ENCODE peak calls at places on chromosomes 2 and 18, in five cellular contexts. One of them, this sample, is unnamed.
A peak's percentile ranks its signal among the peaks of the same experiment; 100 is the strongest.

GRCh38 chr2:50726186-50726585 is 305.7 kb downstream of the NRXN1 start:
- DNase-seq in neural crest cell: no peak
- DNase-seq in fibroblast of lung: no peak
- DNase-seq in mammary epithelial cell: no peak
- DNase-seq in CD14-positive monocyte: no peak
- DNase-seq in this sample: no peak

GRCh38 chr2:10332402-10333246 is 29.9 kb downstream of the HPCAL1 start:
- DNase-seq in neural crest cell: no peak
- DNase-seq in fibroblast of lung: no peak
- DNase-seq in mammary epithelial cell: no peak
- DNase-seq in CD14-positive monocyte: no peak
- DNase-seq in this sample: peak; percentile 41

GRCh38 chr2:38076710-38077430 is 919 bp upstream of the CYP1B1 start:
- DNase-seq in neural crest cell: peak; percentile 46
- DNase-seq in fibroblast of lung: peak; percentile 92
- DNase-seq in mammary epithelial cell: peak; percentile 84
- DNase-seq in CD14-positive monocyte: peak; percentile 64
- DNase-seq in this sample: peak; percentile 95

GRCh38 chr2:237670641-237671040 is 43.3 kb downstream of the LRRFIP1 start:
- DNase-seq in neural crest cell: no peak
- DNase-seq in fibroblast of lung: no peak
- DNase-seq in mammary epithelial cell: no peak
- DNase-seq in CD14-positive monocyte: no peak
- DNase-seq in this sample: no peak

GRCh38 chr2:23380562-23381065 is 4.4 kb upstream of the KLHL29 start:
- DNase-seq in neural crest cell: no peak
- DNase-seq in fibroblast of lung: no peak
- DNase-seq in mammary epithelial cell: no peak
- DNase-seq in CD14-positive monocyte: no peak
- DNase-seq in this sample: no peak

GRCh38 chr2:239553376-239554000 is 152.7 kb upstream of the HDAC4 start:
- DNase-seq in neural crest cell: no peak
- DNase-seq in fibroblast of lung: no peak
- DNase-seq in mammary epithelial cell: no peak
- DNase-seq in CD14-positive monocyte: no peak
- DNase-seq in this sample: peak; percentile 62

GRCh38 chr2:124080281-124081153 is 55.4 kb downstream of the CNTNAP5 start:
- DNase-seq in neural crest cell: no peak
- DNase-seq in fibroblast of lung: no peak
- DNase-seq in mammary epithelial cell: no peak
- DNase-seq in CD14-positive monocyte: no peak
- DNase-seq in this sample: no peak

GRCh38 chr2:112092286-112093041 is 37.4 kb downstream of the TMEM87B start:
- DNase-seq in neural crest cell: no peak
- DNase-seq in fibroblast of lung: peak; percentile 89
- DNase-seq in mammary epithelial cell: peak; percentile 58
- DNase-seq in CD14-positive monocyte: no peak
- DNase-seq in this sample: no peak

GRCh38 chr2:59249441-59250330 is 1008.6 kb upstream of the FANCL start:
- DNase-seq in neural crest cell: peak; percentile 45
- DNase-seq in fibroblast of lung: no peak
- DNase-seq in mammary epithelial cell: no peak
- DNase-seq in CD14-positive monocyte: no peak
- DNase-seq in this sample: no peak

GRCh38 chr18:10033038-10033437 is 119.2 kb downstream of the VAPA start:
- DNase-seq in neural crest cell: no peak
- DNase-seq in fibroblast of lung: no peak
- DNase-seq in mammary epithelial cell: no peak
- DNase-seq in CD14-positive monocyte: no peak
- DNase-seq in this sample: no peak

GRCh38 chr2:160252278-160252887 is 52.3 kb upstream of the ITGB6 start:
- DNase-seq in neural crest cell: no peak
- DNase-seq in fibroblast of lung: peak; percentile 32
- DNase-seq in mammary epithelial cell: no peak
- DNase-seq in CD14-positive monocyte: no peak
- DNase-seq in this sample: no peak

DNA sequence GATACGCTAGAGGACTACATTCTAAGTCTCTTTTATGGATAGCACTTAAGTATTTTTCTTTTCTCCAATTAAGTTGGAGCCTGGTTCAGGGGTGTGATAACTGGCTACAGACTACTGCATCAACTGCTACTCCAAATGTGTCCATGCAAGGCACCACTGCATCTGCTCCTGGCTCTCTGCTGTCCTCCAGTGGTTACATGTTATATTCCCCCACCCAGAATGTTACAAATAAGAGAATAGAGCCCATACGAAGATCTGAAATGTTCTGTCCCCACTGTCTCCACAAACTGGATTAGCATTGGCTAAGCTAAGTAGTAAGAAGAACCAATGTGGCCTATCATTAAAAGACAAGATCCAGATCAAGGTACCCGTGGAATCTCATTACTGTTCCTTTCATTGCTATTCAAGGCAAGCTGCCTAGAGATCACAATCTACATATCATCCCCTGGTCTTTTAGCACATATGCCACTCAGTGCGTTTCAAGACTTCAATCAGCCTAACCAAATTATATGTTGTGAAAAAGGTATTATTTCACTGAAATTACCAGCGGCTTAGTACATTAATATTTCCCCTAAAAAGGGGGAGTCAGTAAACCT is 308.3 kb upstream of the SLC8A1 start:
- DNase-seq in neural crest cell: no peak
- DNase-seq in fibroblast of lung: peak; percentile 36
- DNase-seq in mammary epithelial cell: peak; percentile 39
- DNase-seq in CD14-positive monocyte: no peak
- DNase-seq in this sample: no peak
- TF ChIP-seq CTCF in neural crest cell: peak; percentile 74
- TF ChIP-seq CTCF in fibroblast of lung: peak; percentile 99
- TF ChIP-seq CTCF in mammary epithelial cell: peak; percentile 97
- TF ChIP-seq CTCF in CD14-positive monocyte: peak; percentile 85
- TF ChIP-seq CTCF in this sample: peak; percentile 82

DNA sequence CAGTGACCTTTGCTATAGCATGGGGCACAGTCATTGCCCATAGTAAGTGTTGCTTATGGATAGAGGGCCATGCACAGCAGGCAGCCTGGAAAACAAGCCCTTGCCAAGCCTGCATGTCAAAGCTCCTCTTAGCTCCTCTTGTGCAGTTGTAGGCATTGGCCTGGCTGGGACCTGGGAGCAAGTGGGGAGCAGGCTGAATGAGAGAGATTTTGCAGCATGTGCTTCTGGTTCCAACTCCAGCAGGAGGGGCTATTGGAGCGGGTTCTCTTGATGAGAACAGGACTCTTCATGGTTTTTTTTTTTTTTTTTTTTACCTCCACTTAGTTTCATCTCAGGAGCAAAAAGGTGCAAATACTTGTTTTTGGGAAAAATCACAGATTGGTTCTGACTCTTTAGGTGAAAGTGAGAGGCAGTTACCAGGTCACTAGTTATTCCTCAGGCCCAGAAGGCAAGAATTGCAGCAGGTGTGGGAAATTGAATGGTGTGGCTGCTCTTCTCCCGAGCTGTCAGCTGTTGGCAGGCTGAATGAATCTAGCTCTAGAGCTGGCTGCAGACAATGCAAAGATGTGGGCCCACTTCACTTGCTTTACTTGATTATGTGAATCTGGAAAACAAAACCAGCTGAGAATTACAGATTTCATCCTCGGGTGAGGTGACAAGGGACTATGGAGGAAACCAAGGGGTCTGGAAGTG is 95.9 kb downstream of the MAP4K4 start:
- DNase-seq in neural crest cell: no peak
- DNase-seq in fibroblast of lung: no peak
- DNase-seq in mammary epithelial cell: no peak
- DNase-seq in CD14-positive monocyte: no peak
- DNase-seq in this sample: no peak
- TF ChIP-seq CTCF in neural crest cell: peak; percentile 31
- TF ChIP-seq CTCF in fibroblast of lung: no peak
- TF ChIP-seq CTCF in mammary epithelial cell: no peak
- TF ChIP-seq CTCF in CD14-positive monocyte: no peak
- TF ChIP-seq CTCF in this sample: peak; percentile 36

DNA sequence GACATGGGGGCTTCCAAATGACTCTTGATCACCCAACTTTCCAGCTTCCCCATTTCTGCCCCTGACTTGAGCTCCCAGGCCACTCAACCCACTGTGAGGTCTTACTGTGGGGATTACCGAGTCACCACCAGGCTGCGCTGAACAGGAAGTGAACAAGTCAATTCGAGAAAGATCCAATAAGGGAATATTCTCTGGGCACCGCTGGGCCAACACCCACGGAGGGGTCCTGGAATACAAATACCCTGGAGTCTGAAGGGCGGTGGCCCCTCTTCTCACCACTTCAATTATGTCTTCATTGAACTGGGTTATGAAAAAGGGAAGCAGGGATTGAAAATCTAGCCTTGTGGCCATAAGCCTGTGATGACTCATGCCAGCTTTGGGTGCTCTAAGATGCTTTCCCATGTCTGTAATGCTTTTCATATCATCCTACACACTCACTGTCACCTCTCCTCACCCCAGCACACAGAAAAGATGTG is 37.7 kb downstream of the BCL11A start:
- DNase-seq in neural crest cell: no peak
- DNase-seq in fibroblast of lung: peak; percentile 96
- DNase-seq in mammary epithelial cell: peak; percentile 62
- DNase-seq in CD14-positive monocyte: peak; percentile 88
- DNase-seq in this sample: no peak
- TF ChIP-seq CTCF in neural crest cell: no peak
- TF ChIP-seq CTCF in fibroblast of lung: no peak
- TF ChIP-seq CTCF in mammary epithelial cell: no peak
- TF ChIP-seq CTCF in CD14-positive monocyte: peak; percentile 15
- TF ChIP-seq CTCF in this sample: peak; percentile 57

GRCh38 chr2:102184018-102184417 is 2.8 kb upstream of the IL1RL2 start:
- DNase-seq in neural crest cell: no peak
- DNase-seq in fibroblast of lung: no peak
- DNase-seq in mammary epithelial cell: no peak
- DNase-seq in CD14-positive monocyte: no peak
- DNase-seq in this sample: no peak

GRCh38 chr2:102190425-102191107 is 3.7 kb downstream of the IL1RL2 start:
- DNase-seq in neural crest cell: no peak
- DNase-seq in fibroblast of lung: no peak
- DNase-seq in mammary epithelial cell: no peak
- DNase-seq in CD14-positive monocyte: no peak
- DNase-seq in this sample: no peak

GRCh38 chr2:102186676-102187190 is at the start of gene IL1RL2:
- DNase-seq in neural crest cell: no peak
- DNase-seq in fibroblast of lung: peak; percentile 21
- DNase-seq in mammary epithelial cell: peak; percentile 44
- DNase-seq in CD14-positive monocyte: no peak
- DNase-seq in this sample: no peak

GRCh38 chr2:102185347-102185746 is 1.5 kb upstream of the IL1RL2 start:
- DNase-seq in neural crest cell: no peak
- DNase-seq in fibroblast of lung: no peak
- DNase-seq in mammary epithelial cell: no peak
- DNase-seq in CD14-positive monocyte: no peak
- DNase-seq in this sample: no peak

DNA sequence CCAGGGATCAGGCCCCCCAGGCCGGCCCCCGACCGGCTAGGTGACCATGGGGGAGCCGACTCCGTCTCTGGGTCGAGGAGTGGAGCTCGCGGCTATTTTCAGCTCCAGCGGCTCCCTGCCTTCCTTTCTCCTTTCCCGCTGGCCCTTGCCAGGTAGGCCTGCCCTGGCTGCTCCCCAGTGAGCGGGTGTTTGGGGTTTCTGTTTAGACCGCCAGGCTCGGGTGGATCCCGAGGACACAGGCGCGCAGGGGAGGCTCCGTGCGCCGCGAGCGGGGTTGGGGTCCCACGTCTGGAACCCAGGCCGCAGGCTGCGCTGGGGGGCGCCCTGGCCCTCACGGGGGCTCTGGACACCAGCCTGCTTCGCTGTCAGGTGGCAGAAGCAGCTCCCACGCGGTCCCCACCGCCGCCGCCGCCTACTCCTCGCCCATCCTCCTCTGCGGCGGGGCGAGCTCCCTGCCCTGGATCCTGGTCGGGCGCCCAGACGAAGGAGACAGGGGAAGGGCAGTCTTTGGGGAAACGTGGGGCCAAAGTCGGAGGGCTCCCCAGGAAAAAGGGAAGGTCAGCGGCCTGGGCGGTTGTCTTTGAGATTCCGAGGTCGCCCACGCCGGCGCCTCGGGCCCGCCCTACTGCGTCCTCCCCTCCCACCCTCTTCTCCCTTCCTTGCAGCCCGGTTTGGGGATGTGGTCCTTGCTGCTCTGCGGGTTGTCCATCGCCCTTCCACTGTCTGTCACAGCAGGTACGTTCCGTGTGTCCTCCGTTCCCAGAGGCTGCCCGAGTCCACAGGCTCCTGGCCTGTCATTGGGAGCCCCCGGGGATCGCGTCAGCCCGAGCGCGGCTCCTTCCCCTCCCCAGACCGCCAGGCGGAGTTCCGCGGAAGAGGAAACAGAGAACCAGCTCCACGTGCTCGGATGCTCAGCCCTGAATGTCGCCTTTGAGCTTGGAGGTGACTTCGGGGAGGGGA is 648 bp downstream of the IL1RL2 start:
- DNase-seq in neural crest cell: peak; percentile 16
- DNase-seq in fibroblast of lung: peak; percentile 49
- DNase-seq in mammary epithelial cell: peak; percentile 30
- DNase-seq in CD14-positive monocyte: peak; percentile 74
- DNase-seq in this sample: no peak
- TF ChIP-seq CTCF in neural crest cell: peak; percentile 43
- TF ChIP-seq CTCF in fibroblast of lung: peak; percentile 47
- TF ChIP-seq CTCF in mammary epithelial cell: no peak
- TF ChIP-seq CTCF in CD14-positive monocyte: peak; percentile 37
- TF ChIP-seq CTCF in this sample: peak; percentile 58

GRCh38 chr2:105545731-105546622 is 147.1 kb upstream of the FHL2 start:
- DNase-seq in neural crest cell: peak; percentile 72
- DNase-seq in fibroblast of lung: peak; percentile 44
- DNase-seq in mammary epithelial cell: peak; percentile 44
- DNase-seq in CD14-positive monocyte: no peak
- DNase-seq in this sample: no peak
- TF ChIP-seq CTCF in neural crest cell: peak; percentile 84
- TF ChIP-seq CTCF in fibroblast of lung: peak; percentile 76
- TF ChIP-seq CTCF in mammary epithelial cell: peak; percentile 89
- TF ChIP-seq CTCF in CD14-positive monocyte: peak; percentile 85
- TF ChIP-seq CTCF in this sample: peak; percentile 95

GRCh38 chr18:7367336-7367735 is 136.4 kb downstream of the LRRC30 start:
- DNase-seq in neural crest cell: no peak
- DNase-seq in fibroblast of lung: no peak
- DNase-seq in mammary epithelial cell: no peak
- DNase-seq in CD14-positive monocyte: no peak
- DNase-seq in this sample: no peak
- TF ChIP-seq CTCF in neural crest cell: no peak
- TF ChIP-seq CTCF in fibroblast of lung: no peak
- TF ChIP-seq CTCF in mammary epithelial cell: no peak
- TF ChIP-seq CTCF in CD14-positive monocyte: no peak
- TF ChIP-seq CTCF in this sample: peak; percentile 26

GRCh38 chr2:83742117-83742782 is 716.8 kb downstream of the SUCLG1 start:
- DNase-seq in neural crest cell: no peak
- DNase-seq in fibroblast of lung: peak; percentile 0
- DNase-seq in mammary epithelial cell: peak; percentile 38
- DNase-seq in CD14-positive monocyte: no peak
- DNase-seq in this sample: no peak
- TF ChIP-seq CTCF in neural crest cell: no peak
- TF ChIP-seq CTCF in fibroblast of lung: no peak
- TF ChIP-seq CTCF in mammary epithelial cell: peak; percentile 30
- TF ChIP-seq CTCF in CD14-positive monocyte: no peak
- TF ChIP-seq CTCF in this sample: no peak

GRCh38 chr18:46793565-46793964 is 36.7 kb upstream of the ST8SIA5 start:
- DNase-seq in neural crest cell: no peak
- DNase-seq in fibroblast of lung: no peak
- DNase-seq in mammary epithelial cell: no peak
- DNase-seq in CD14-positive monocyte: no peak
- DNase-seq in this sample: no peak
- TF ChIP-seq CTCF in neural crest cell: no peak
- TF ChIP-seq CTCF in fibroblast of lung: no peak
- TF ChIP-seq CTCF in mammary epithelial cell: no peak
- TF ChIP-seq CTCF in CD14-positive monocyte: no peak
- TF ChIP-seq CTCF in this sample: peak; percentile 10

This sample was measured in chondrocyte.